ENCODE peak calls at places on chromosomes 3 and 15, in nine cellular contexts. G is GM12865; J is T1000; W is NCI-H510A; B is activated CD4-positive, alpha-beta T cell treated with anti-CD3 and anti-CD28 coated beads, Interleukin-2, amount 10 ng/mL, durations not matched to agents 7 days and 5 days; T is CD4-positive, alpha-beta T cell; K is heart left ventricle; Z is germinal center; X is CD4-positive, CD25-positive, alpha-beta regulatory T cell. Y is an unnamed sample.

GRCh38 chr3:53890726-53891499 is 746 bp downstream of the SELENOK start:
- DNase-seq in X (peak), K (no peak), Z (peak), G (peak), B (peak), T (peak), J (no peak), W (peak), Y (peak)

GRCh38 chr15:57376695-57377477 is 581 bp downstream of the CGNL1 start:
- DNase-seq in K (peak), X (no peak), G (no peak), T (no peak), J (no peak), W (no peak), Z (peak), B (no peak), Y (peak)

GRCh38 chr15:80367094-80367493 is 37.1 kb upstream of the ARNT2 start:
- DNase-seq in K (no peak), X (no peak), G (peak), J (no peak), T (no peak), Z (no peak), B (no peak), W (no peak), Y (no peak)

GRCh38 chr15:34292591-34292990 is 45.0 kb downstream of the SLC12A6 start:
- DNase-seq in T (no peak), X (no peak), J (no peak), W (no peak), B (no peak), Z (no peak), G (no peak), K (no peak), Y (no peak)

GRCh38 chr3:14602804-14603644 is 48.5 kb upstream of the CCDC174 start:
- DNase-seq in B (no peak), X (no peak), T (no peak), G (no peak), J (no peak), W (no peak), K (no peak), Z (no peak), Y (no peak)

GRCh38 chr3:37053337-37053736 is 60.0 kb downstream of the MLH1 start:
- DNase-seq in T (no peak), G (no peak), B (no peak), Z (no peak), K (no peak), X (no peak), W (no peak), J (no peak), Y (no peak)

GRCh38 chr15:51936119-51936478 is 35.5 kb downstream of the LEO1 start:
- DNase-seq in W (no peak), Z (no peak), J (no peak), T (no peak), K (no peak), B (no peak), G (peak), X (no peak), Y (no peak)

GRCh38 chr3:183818706-183819624 is 6.4 kb downstream of the MAP6D1 start:
- DNase-seq in Z (no peak), J (no peak), X (no peak), G (no peak), B (no peak), T (no peak), W (no peak), K (no peak), Y (no peak)

GRCh38 chr3:183688869-183689268 is 8.7 kb upstream of the YEATS2 start:
- DNase-seq in J (no peak), K (no peak), Z (no peak), T (no peak), G (no peak), B (no peak), W (no peak), X (no peak), Y (peak)

GRCh38 chr3:46619845-46620778 is 7.8 kb downstream of the FAM240A start:
- DNase-seq in J (no peak), G (no peak), B (no peak), T (no peak), X (no peak), W (no peak), Z (no peak), K (no peak), Y (peak)

GRCh38 chr3:177944228-177944661 is 592.0 kb upstream of the KCNMB2 start:
- DNase-seq in W (no peak), B (no peak), J (no peak), Z (no peak), G (no peak), T (no peak), K (no peak), X (peak), Y (no peak)

GRCh38 chr3:127816783-127817182 is 5.5 kb downstream of the MGLL start:
- DNase-seq in T (no peak), W (no peak), G (no peak), Z (no peak), K (no peak), B (no peak), J (no peak), X (no peak), Y (peak)

GRCh38 chr15:96276438-96277210 is 53.9 kb upstream of the NR2F2 start:
- DNase-seq in J (no peak), K (no peak), W (no peak), G (no peak), X (no peak), Z (no peak), T (no peak), B (no peak), Y (peak)

GRCh38 chr3:184636774-184637316 is 75.0 kb downstream of the MAGEF1 start:
- DNase-seq in G (no peak), B (peak), K (no peak), Z (no peak), W (no peak), J (no peak), T (peak), X (peak), Y (peak)

GRCh38 chr3:176075491-176075890 is 1121.8 kb downstream of the TBL1XR1 start:
- DNase-seq in K (no peak), Z (no peak), J (no peak), W (no peak), T (no peak), B (no peak), X (no peak), G (no peak), Y (no peak)

GRCh38 chr15:99029358-99029871 is 21.8 kb upstream of the PGPEP1L start:
- DNase-seq in X (no peak), W (no peak), K (no peak), G (no peak), Z (no peak), T (no peak), J (no peak), B (no peak), Y (no peak)

GRCh38 chr15:84112025-84112424 is 123.5 kb upstream of the GOLGA6L4 start:
- DNase-seq in J (no peak), K (no peak), X (no peak), T (no peak), W (no peak), Z (no peak), G (no peak), B (no peak), Y (peak)

GRCh38 chr15:35496585-35496984 is 49.4 kb downstream of the DPH6 start:
- DNase-seq in Z (peak), G (peak), K (no peak), W (no peak), B (no peak), X (no peak), J (no peak), T (no peak), Y (no peak)

GRCh38 chr3:24829011-24829581 is 334.4 kb upstream of the THRB start:
- DNase-seq in J (peak), G (no peak), X (no peak), Z (peak), B (no peak), W (no peak), K (peak), T (no peak), Y (no peak)

GRCh38 chr3:72258786-72259185 is 473.8 kb upstream of the PROK2 start:
- DNase-seq in B (no peak), X (peak), Z (peak), K (no peak), W (peak), G (no peak), J (no peak), T (no peak), Y (no peak)

GRCh38 chr3:194140520-194141414 is 4.8 kb downstream of the HES1 start:
- DNase-seq in G (no peak), J (no peak), W (peak), Z (peak), X (peak), B (peak), K (peak), T (peak), Y (peak)

GRCh38 chr3:114498779-114499370 is 205.0 kb downstream of the TIGIT start:
- DNase-seq in Z (no peak), T (no peak), B (no peak), J (peak), X (no peak), W (no peak), K (no peak), G (no peak), Y (peak)

GRCh38 chr15:79007066-79007465 is 62.2 kb upstream of the CTSH start:
- DNase-seq in W (no peak), T (no peak), G (peak), X (peak), Z (no peak), B (peak), J (no peak), K (peak), Y (peak)

GRCh38 chr15:95018888-95019545 is 787.7 kb downstream of the MCTP2 start:
- DNase-seq in J (no peak), T (no peak), K (no peak), G (peak), Z (no peak), X (no peak), W (no peak), B (no peak), Y (peak)

GRCh38 chr15:73844356-73844755 is 29.0 kb upstream of the TBC1D21 start:
- DNase-seq in Z (no peak), T (no peak), W (no peak), X (no peak), B (no peak), K (no peak), J (no peak), G (no peak), Y (no peak)

GRCh38 chr3:170524072-170524471 is 61.8 kb downstream of the SLC7A14 start:
- DNase-seq in K (no peak), G (no peak), T (no peak), Z (no peak), J (no peak), X (no peak), W (no peak), B (no peak), Y (no peak)

GRCh38 chr3:23174426-23175039 is 28.6 kb upstream of the UBE2E2 start:
- DNase-seq in K (peak), J (no peak), T (no peak), G (no peak), B (no peak), X (no peak), Z (no peak), W (no peak), Y (no peak)

GRCh38 chr3:96657710-96658109 is 156.7 kb upstream of the EPHA6 start:
- DNase-seq in B (no peak), T (no peak), K (no peak), Z (no peak), W (no peak), G (no peak), X (no peak), J (no peak), Y (no peak)

GRCh38 chr15:40106203-40107161 is 2.2 kb downstream of the BMF start:
- DNase-seq in T (no peak), B (peak), G (peak), J (no peak), K (peak), W (peak), Z (peak), X (peak), Y (peak)

GRCh38 chr3:29083607-29084120 is 197.2 kb upstream of the RBMS3 start:
- DNase-seq in B (no peak), J (no peak), T (no peak), X (no peak), W (no peak), Z (no peak), K (no peak), G (no peak), Y (no peak)

GRCh38 chr3:72359743-72360142 is 488.5 kb downstream of the SHQ1 start:
- DNase-seq in K (no peak), X (no peak), G (no peak), Z (no peak), B (no peak), W (no peak), J (no peak), T (no peak), Y (no peak)

GRCh38 chr3:52090620-52091468 is 34.5 kb upstream of the DUSP7 start:
- DNase-seq in W (no peak), K (peak), B (no peak), X (no peak), J (no peak), G (no peak), T (no peak), Z (no peak), Y (no peak)

GRCh38 chr3:45601156-45601555 is 6.6 kb downstream of the LIMD1 start:
- DNase-seq in B (no peak), J (no peak), X (no peak), T (no peak), G (no peak), K (no peak), Z (no peak), W (no peak), Y (no peak)

GRCh38 chr3:29525254-29525881 is 244.5 kb downstream of the RBMS3 start:
- DNase-seq in W (no peak), T (no peak), J (no peak), Z (no peak), G (peak), X (no peak), K (peak), B (no peak), Y (no peak)

GRCh38 chr3:142808103-142808917 is 80.6 kb downstream of the PCOLCE2 start:
- DNase-seq in T (no peak), X (no peak), B (no peak), Z (no peak), W (no peak), K (no peak), J (peak), G (no peak), Y (peak)

GRCh38 chr3:14256046-14256445 is 77.4 kb downstream of the LSM3 start:
- DNase-seq in J (no peak), W (no peak), G (no peak), T (no peak), K (no peak), Z (no peak), B (no peak), X (no peak), Y (peak)

GRCh38 chr3:13536832-13537231 is 12.1 kb upstream of the FBLN2 start:
- DNase-seq in W (peak), T (no peak), Z (no peak), K (no peak), J (no peak), B (no peak), X (no peak), G (no peak), Y (no peak)

GRCh38 chr3:107452436-107452835 is 70.3 kb upstream of the BBX start:
- DNase-seq in G (no peak), K (no peak), X (no peak), Z (no peak), W (no peak), B (no peak), T (no peak), J (no peak), Y (peak)

GRCh38 chr3:7309707-7310106 is 448.8 kb downstream of the GRM7 start:
- DNase-seq in W (no peak), B (no peak), K (peak), T (no peak), X (no peak), Z (no peak), J (no peak), G (no peak), Y (no peak)

Y was measured in bronchial epithelial cell.